ENCODE peak calls at places on chromosomes 16 and 17, in six cellular contexts. G is esophagus muscularis mucosa, T is DND-41, D is cardiac muscle cell, W is mammary epithelial cell, Y is AG04450. C is an unnamed sample.
A peak's percentile ranks its signal among the peaks of the same experiment; 100 is the strongest.

GRCh38 chr16:78094166-78094565 is 5.3 kb upstream of the WWOX start:
- DNase-seq in G (no peak), T (no peak), D (no peak), W (no peak), Y (no peak), C (no peak)

GRCh38 chr16:27650073-27650701 is 100.2 kb downstream of the KATNIP start:
- DNase-seq in G (no peak), T (no peak), D (no peak), W (peak; percentile 4), Y (no peak), C (no peak)

GRCh38 chr17:51456942-51457341 is 196.6 kb downstream of the UTP18 start:
- DNase-seq in G (no peak), T (no peak), D (no peak), W (no peak), Y (no peak), C (no peak)

GRCh38 chr17:3472137-3472536 is 518 bp upstream of the SPATA22 start:
- DNase-seq in G (no peak), T (no peak), D (no peak), W (no peak), Y (no peak), C (no peak)

GRCh38 chr17:28763137-28763799 is 19.5 kb downstream of the TRAF4 start:
- DNase-seq in G (no peak), T (no peak), D (no peak), W (no peak), Y (no peak), C (no peak)

GRCh38 chr17:66839616-66840015 is 4.7 kb downstream of the CACNG5 start:
- DNase-seq in G (no peak), T (no peak), D (no peak), W (no peak), Y (no peak), C (no peak)

GRCh38 chr16:10923650-10924214 is 18.5 kb downstream of the DEXI start:
- DNase-seq in G (no peak), T (no peak), D (no peak), W (no peak), Y (no peak), C (peak; percentile 47)

GRCh38 chr16:89172171-89172900 is 788 bp downstream of the CDH15 start:
- DNase-seq in G (no peak), T (no peak), D (no peak), W (no peak), Y (no peak), C (no peak)

GRCh38 chr17:40024901-40025300 is 9.7 kb downstream of the CSF3 start:
- DNase-seq in G (no peak), T (no peak), D (no peak), W (peak; percentile 27), Y (no peak), C (no peak)

GRCh38 chr16:70577256-70577698 is 53.7 kb downstream of the SF3B3 start:
- DNase-seq in G (no peak), T (no peak), D (no peak), W (peak; percentile 82), Y (no peak), C (peak; percentile 80)

GRCh38 chr16:86789621-86790051 is 211.3 kb downstream of the FOXL1 start:
- DNase-seq in G (no peak), T (no peak), D (no peak), W (no peak), Y (peak; percentile 6), C (peak; percentile 53)

GRCh38 chr16:86901483-86901882 is 323.1 kb downstream of the FOXL1 start:
- DNase-seq in G (no peak), T (no peak), D (no peak), W (peak; percentile 29), Y (no peak), C (no peak)

GRCh38 chr17:45702666-45703266 is 81.4 kb upstream of the CRHR1 start:
- DNase-seq in G (no peak), T (no peak), D (peak; percentile 75), W (peak; percentile 29), Y (no peak), C (peak; percentile 9)
- TF ChIP-seq CTCF in G (no peak), T (no peak), D (no peak), W (no peak), Y (no peak), C (no peak)

GRCh38 chr16:23146877-23147601 is 2.2 kb downstream of the USP31 start:
- DNase-seq in G (peak; percentile 82), T (no peak), D (no peak), W (peak; percentile 56), Y (no peak), C (no peak)
- H3K4me3 ChIP-seq in G (peak overlapping the region; percentile 91), T (no peak overlapping the region), D (no peak overlapping the region), W (peak overlapping the region; percentile 66), Y (no peak overlapping the region), C (no peak overlapping the region)

DNA sequence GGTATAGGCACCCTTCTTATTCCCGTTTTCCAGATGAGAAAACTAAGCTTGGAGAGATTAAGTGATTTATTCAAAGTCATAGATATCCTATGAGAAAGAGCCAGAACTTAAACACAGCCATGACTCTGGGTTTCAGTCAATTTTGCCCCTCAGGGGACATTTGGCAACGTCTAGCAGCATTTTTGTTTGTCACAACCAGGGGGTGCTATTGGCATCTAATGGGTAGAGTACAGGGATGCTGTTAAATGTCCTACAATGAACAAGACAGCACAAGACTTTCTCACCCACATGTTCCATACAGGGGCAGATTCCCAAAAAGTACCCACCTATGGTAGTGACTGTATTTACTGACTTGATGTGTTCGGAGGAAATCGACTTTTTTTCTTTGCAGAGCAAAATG is 4.8 kb upstream of the SHISA9 start:
- DNase-seq in G (no peak), T (peak; percentile 15), D (peak; percentile 67), W (peak; percentile 61), Y (no peak), C (peak; percentile 48)
- TF ChIP-seq CTCF in G (peak; percentile 36), T (peak; percentile 76), D (no peak), W (peak; percentile 84), Y (no peak), C (peak; percentile 66)

DNA sequence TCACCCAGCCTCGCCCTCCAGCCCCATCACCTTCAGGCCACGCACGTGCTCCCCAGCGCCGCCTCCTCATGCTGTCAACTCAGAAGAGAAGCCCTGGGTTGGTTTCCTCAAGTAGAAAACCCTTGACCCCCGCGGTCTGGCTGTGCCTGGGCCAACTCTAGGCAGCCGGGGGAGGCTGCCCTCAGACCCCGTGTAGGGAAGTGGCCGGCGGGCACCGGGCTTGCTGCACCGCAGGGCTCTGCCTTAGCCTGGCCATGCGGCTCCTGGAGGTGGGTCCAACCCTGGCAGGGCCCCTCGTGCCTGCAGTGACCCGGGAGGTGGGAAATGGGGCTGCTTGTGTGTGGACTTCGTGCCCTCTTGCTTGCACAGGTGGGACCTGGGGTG is 149.9 kb upstream of the GSE1 start:
- DNase-seq in G (no peak), T (no peak), D (peak; percentile 61), W (no peak), Y (no peak), C (no peak)
- H3K4me3 ChIP-seq in G (peak overlapping the region; percentile 59), T (no peak overlapping the region), D (peak overlapping the region; percentile 29), W (no peak overlapping the region), Y (no peak overlapping the region), C (no peak overlapping the region)

DNA sequence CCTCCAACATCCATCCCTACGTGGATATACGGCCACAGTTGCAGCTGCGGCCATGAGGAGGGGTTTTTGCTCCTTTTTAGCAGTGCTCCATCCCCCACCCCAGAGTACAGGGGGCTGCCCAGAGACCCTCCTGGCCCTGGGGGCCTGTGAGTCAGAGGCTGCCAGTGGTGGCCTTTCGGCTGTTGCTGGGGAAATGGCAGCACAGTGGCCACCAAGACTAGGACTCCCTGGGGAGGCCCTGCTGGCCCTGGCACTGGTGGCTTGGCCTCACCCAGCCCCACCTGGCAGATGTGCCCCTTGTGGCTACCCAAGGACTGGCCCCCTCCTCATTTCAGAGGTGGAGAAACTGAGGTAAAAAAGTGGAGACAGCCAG is 29.1 kb downstream of the RAI1 start:
- DNase-seq in G (no peak), T (no peak), D (no peak), W (no peak), Y (no peak), C (no peak)
- TF ChIP-seq CTCF in G (no peak), T (no peak), D (no peak), W (no peak), Y (no peak), C (no peak)

GRCh38 chr16:30185141-30185682 is 1.8 kb downstream of the CORO1A start:
- DNase-seq in G (no peak), T (no peak), D (no peak), W (no peak), Y (no peak), C (no peak)

GRCh38 chr16:30186782-30187555 is 3.6 kb downstream of the CORO1A start:
- DNase-seq in G (no peak), T (peak; percentile 63), D (peak; percentile 76), W (peak; percentile 26), Y (no peak), C (peak; percentile 39)

GRCh38 chr16:30185683-30186421 is 2.5 kb downstream of the CORO1A start:
- DNase-seq in G (peak; percentile 94), T (peak; percentile 94), D (no peak), W (no peak), Y (no peak), C (no peak)

GRCh38 chr16:30187556-30187865 is 4.1 kb downstream of the CORO1A start:
- DNase-seq in G (no peak), T (no peak), D (no peak), W (no peak), Y (no peak), C (no peak)

GRCh38 chr16:30186444-30186781 is 3.0 kb downstream of the CORO1A start:
- DNase-seq in G (no peak), T (no peak), D (no peak), W (no peak), Y (no peak), C (no peak)
- H3K4me3 ChIP-seq in G (peak overlapping the region; percentile 7), T (no peak overlapping the region), D (no peak overlapping the region), W (no peak overlapping the region), Y (no peak overlapping the region), C (no peak overlapping the region)